ENCODE peak calls at places on chromosomes 16 and 17, in four cellular contexts. One of them, this sample, is unnamed. For H3K36me3, the result is how much of the 10 kb centered on the place peaks cover.

GRCh38 chr16:1771072-1771863 is at the start of gene NME3:
- DNase-seq in Peyer's patch: peak
- DNase-seq in ovary: peak
- DNase-seq in stomach: peak
- DNase-seq in this sample: peak

GRCh38 chr17:39966771-39967170 is 4.0 kb downstream of the GSDMA start:
- DNase-seq in Peyer's patch: no peak
- DNase-seq in ovary: no peak
- DNase-seq in stomach: no peak
- DNase-seq in this sample: no peak

GRCh38 chr17:69578385-69578936 is 164.0 kb downstream of the MAP2K6 start:
- DNase-seq in Peyer's patch: no peak
- DNase-seq in ovary: no peak
- DNase-seq in stomach: no peak
- DNase-seq in this sample: no peak

GRCh38 chr17:29705352-29705751 is 82.6 kb upstream of the CORO6 start:
- DNase-seq in Peyer's patch: no peak
- DNase-seq in ovary: no peak
- DNase-seq in stomach: no peak
- DNase-seq in this sample: no peak

GRCh38 chr16:54540525-54541180 is 254.1 kb upstream of the IRX3 start:
- DNase-seq in Peyer's patch: no peak
- DNase-seq in ovary: no peak
- DNase-seq in stomach: peak
- DNase-seq in this sample: no peak

GRCh38 chr17:27562777-27563455 is 68.1 kb upstream of the LGALS9 start:
- DNase-seq in Peyer's patch: no peak
- DNase-seq in ovary: no peak
- DNase-seq in stomach: no peak
- DNase-seq in this sample: no peak

GRCh38 chr16:73396556-73396955 is 348.6 kb upstream of the ZFHX3 start:
- DNase-seq in Peyer's patch: no peak
- DNase-seq in ovary: no peak
- DNase-seq in stomach: no peak
- DNase-seq in this sample: no peak

GRCh38 chr17:50088952-50089825 is 6.0 kb upstream of the PDK2 start:
- DNase-seq in Peyer's patch: peak
- DNase-seq in ovary: no peak
- DNase-seq in stomach: no peak
- DNase-seq in this sample: peak

GRCh38 chr17:50080827-50081226 is 14.3 kb upstream of the PDK2 start:
- DNase-seq in Peyer's patch: no peak
- DNase-seq in ovary: no peak
- DNase-seq in stomach: peak
- DNase-seq in this sample: no peak

GRCh38 chr16:89146211-89147005 is 25.1 kb upstream of the CDH15 start:
- DNase-seq in Peyer's patch: peak
- DNase-seq in ovary: no peak
- DNase-seq in stomach: no peak
- DNase-seq in this sample: peak

GRCh38 chr16:57591086-57591869 is 37.2 kb upstream of the ADGRG1 start:
- DNase-seq in Peyer's patch: peak
- DNase-seq in ovary: peak
- DNase-seq in stomach: peak
- DNase-seq in this sample: peak

GRCh38 chr17:538096-538973 is 176.3 kb downstream of the VPS53 start:
- DNase-seq in Peyer's patch: no peak
- DNase-seq in ovary: no peak
- DNase-seq in stomach: no peak
- DNase-seq in this sample: no peak

GRCh38 chr17:46928472-46929261 is 5.7 kb downstream of the GOSR2 start:
- DNase-seq in Peyer's patch: no peak
- DNase-seq in ovary: no peak
- DNase-seq in stomach: no peak
- DNase-seq in this sample: no peak

GRCh38 chr16:67456383-67457140 is 24.4 kb downstream of the ATP6V0D1 start:
- DNase-seq in Peyer's patch: peak
- DNase-seq in ovary: no peak
- DNase-seq in stomach: peak
- DNase-seq in this sample: no peak

GRCh38 chr16:22278841-22279240 is 18.4 kb upstream of the POLR3E start:
- DNase-seq in Peyer's patch: no peak
- DNase-seq in ovary: no peak
- DNase-seq in stomach: no peak
- DNase-seq in this sample: no peak

GRCh38 chr17:76153640-76154039 is 12.6 kb upstream of the FOXJ1 start:
- DNase-seq in Peyer's patch: no peak
- DNase-seq in ovary: no peak
- DNase-seq in stomach: no peak
- DNase-seq in this sample: no peak

GRCh38 chr17:43778337-43779144 is at the start of gene DUSP3:
- DNase-seq in Peyer's patch: peak
- DNase-seq in ovary: peak
- DNase-seq in stomach: peak
- DNase-seq in this sample: peak

GRCh38 chr17:49997256-49997735 is 2.3 kb upstream of the DLX3 start:
- DNase-seq in Peyer's patch: no peak
- DNase-seq in ovary: no peak
- DNase-seq in stomach: no peak
- DNase-seq in this sample: no peak

GRCh38 chr17:77698903-77699615 is 259.4 kb upstream of the TNRC6C start:
- DNase-seq in Peyer's patch: no peak
- DNase-seq in ovary: no peak
- DNase-seq in stomach: no peak
- DNase-seq in this sample: no peak

GRCh38 chr17:33140413-33141099 is 148.9 kb downstream of the SPACA3 start:
- DNase-seq in Peyer's patch: no peak
- DNase-seq in ovary: no peak
- DNase-seq in stomach: no peak
- DNase-seq in this sample: no peak

GRCh38 chr16:87490091-87490798 is 2.6 kb downstream of the ZCCHC14 start:
- DNase-seq in Peyer's patch: no peak
- DNase-seq in ovary: no peak
- DNase-seq in stomach: no peak
- DNase-seq in this sample: no peak

GRCh38 chr16:81821422-81822128 is 42.5 kb downstream of the PLCG2 start:
- DNase-seq in Peyer's patch: no peak
- DNase-seq in ovary: no peak
- DNase-seq in stomach: no peak
- DNase-seq in this sample: no peak

GRCh38 chr17:31273511-31273910 is 23.5 kb downstream of the OMG start:
- DNase-seq in Peyer's patch: no peak
- DNase-seq in ovary: no peak
- DNase-seq in stomach: no peak
- DNase-seq in this sample: no peak

GRCh38 chr17:7552621-7553051 is 3.8 kb downstream of the TNFSF12 start:
- DNase-seq in Peyer's patch: no peak
- DNase-seq in ovary: no peak
- DNase-seq in stomach: no peak
- DNase-seq in this sample: no peak

GRCh38 chr17:7549401-7550055 is 670 bp downstream of the TNFSF12 start:
- DNase-seq in Peyer's patch: peak
- DNase-seq in ovary: no peak
- DNase-seq in stomach: peak
- DNase-seq in this sample: no peak

GRCh38 chr17:7551396-7551795 is 2.5 kb downstream of the TNFSF12 start:
- DNase-seq in Peyer's patch: no peak
- DNase-seq in ovary: no peak
- DNase-seq in stomach: no peak
- DNase-seq in this sample: no peak

GRCh38 chr17:7548585-7549400 is at the start of gene TNFSF12:
- DNase-seq in Peyer's patch: peak
- DNase-seq in ovary: peak
- DNase-seq in stomach: peak
- DNase-seq in this sample: peak

DNA sequence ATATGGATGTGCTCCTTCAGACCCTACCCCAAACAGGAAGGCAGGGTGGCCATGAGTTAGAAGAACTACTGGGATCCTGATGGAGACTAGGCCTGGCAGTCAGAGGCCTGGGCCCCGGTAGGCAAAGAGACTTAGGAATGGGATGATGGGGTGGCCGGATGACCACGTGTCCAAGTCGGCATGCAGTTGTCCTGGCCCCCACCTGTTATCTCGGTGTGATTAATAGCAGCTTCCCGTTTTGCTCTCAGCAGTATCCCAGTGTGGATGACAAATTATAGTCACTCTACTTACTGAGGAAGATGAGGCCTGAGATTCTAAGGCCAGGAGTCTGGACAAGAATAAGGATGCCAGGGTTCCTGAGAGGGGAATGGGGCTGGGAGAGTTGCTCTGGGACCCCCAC is 1.5 kb downstream of the TNFSF12 start:
- DNase-seq in Peyer's patch: no peak
- DNase-seq in ovary: no peak
- DNase-seq in stomach: no peak
- DNase-seq in this sample: no peak
- H3K36me3 ChIP-seq in Peyer's patch: under half
- H3K36me3 ChIP-seq in ovary: under half
- H3K36me3 ChIP-seq in stomach: under half
- H3K36me3 ChIP-seq in this sample: under half

GRCh38 chr17:82865996-82866395 is 26.2 kb upstream of the ZNF750 start:
- DNase-seq in Peyer's patch: no peak
- DNase-seq in ovary: no peak
- DNase-seq in stomach: no peak
- DNase-seq in this sample: no peak

GRCh38 chr17:82869536-82869935 is 29.7 kb upstream of the ZNF750 start:
- DNase-seq in Peyer's patch: no peak
- DNase-seq in ovary: no peak
- DNase-seq in stomach: no peak
- DNase-seq in this sample: no peak

GRCh38 chr17:82866521-82867214 is 26.8 kb upstream of the ZNF750 start:
- DNase-seq in Peyer's patch: no peak
- DNase-seq in ovary: no peak
- DNase-seq in stomach: no peak
- DNase-seq in this sample: no peak

GRCh38 chr17:82868715-82869131 is 28.9 kb upstream of the ZNF750 start:
- DNase-seq in Peyer's patch: no peak
- DNase-seq in ovary: no peak
- DNase-seq in stomach: no peak
- DNase-seq in this sample: no peak

DNA sequence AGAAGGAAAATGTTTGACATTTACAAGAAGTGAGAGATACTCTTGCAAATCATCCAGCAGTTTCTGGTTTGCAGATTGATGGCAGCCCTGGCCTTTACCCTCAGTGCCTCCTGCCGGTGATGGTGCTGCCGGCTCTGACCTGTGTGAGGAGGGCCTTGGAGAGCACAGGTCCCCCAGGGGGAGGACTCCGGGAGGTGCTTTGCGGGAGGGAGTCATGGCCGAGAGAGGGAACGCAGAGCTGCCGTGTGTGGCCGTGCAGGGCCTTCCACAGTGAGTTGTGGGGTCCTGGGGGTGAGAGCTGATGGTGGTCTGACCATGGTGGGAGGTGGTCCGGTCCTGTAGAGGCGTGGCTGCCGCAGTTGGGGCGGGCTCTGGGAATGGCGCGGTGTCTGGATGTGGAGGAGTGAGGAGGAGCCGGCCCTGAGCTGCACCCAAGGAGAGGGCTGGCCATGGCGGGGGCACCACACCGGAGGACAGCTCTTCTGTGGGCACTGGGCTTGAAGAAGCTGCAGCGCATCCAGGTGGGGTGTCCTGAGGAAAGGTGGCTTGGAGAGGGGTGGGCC is 28.0 kb upstream of the ZNF750 start:
- DNase-seq in Peyer's patch: no peak
- DNase-seq in ovary: no peak
- DNase-seq in stomach: no peak
- DNase-seq in this sample: no peak
- TF ChIP-seq POLR2A in Peyer's patch: no peak
- TF ChIP-seq POLR2A in ovary: no peak
- TF ChIP-seq POLR2A in stomach: no peak
- TF ChIP-seq POLR2A in this sample: no peak

GRCh38 chr17:61842899-61843298 is 20.4 kb downstream of the BRIP1 start:
- DNase-seq in Peyer's patch: no peak
- DNase-seq in ovary: no peak
- DNase-seq in stomach: no peak
- DNase-seq in this sample: no peak
- H3K36me3 ChIP-seq in Peyer's patch: under half
- H3K36me3 ChIP-seq in ovary: under half
- H3K36me3 ChIP-seq in stomach: under half
- H3K36me3 ChIP-seq in this sample: under half

DNA sequence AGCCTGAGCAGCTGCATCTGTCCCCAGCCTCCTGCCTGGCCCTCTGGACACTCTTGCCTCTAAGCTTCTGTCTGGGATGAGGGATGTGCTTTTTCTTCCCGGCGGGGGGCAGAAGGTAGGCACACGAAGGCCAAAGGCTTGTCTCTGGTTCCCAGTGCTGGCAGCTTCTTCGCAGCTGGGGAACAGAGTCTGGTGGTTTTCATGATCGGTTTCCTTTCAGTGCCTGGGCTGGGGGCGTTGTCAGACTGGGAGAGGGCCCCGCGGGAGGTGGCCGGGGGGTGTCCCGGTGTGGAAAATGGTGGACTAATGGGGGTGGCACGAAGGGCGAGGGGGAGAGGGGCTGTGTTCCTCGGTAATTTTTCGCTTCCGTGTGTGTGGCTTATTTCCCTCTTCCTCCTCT is 988 bp downstream of the RAP1GAP2 start:
- DNase-seq in Peyer's patch: no peak
- DNase-seq in ovary: no peak
- DNase-seq in stomach: no peak
- DNase-seq in this sample: no peak
- TF ChIP-seq POLR2A in Peyer's patch: no peak
- TF ChIP-seq POLR2A in ovary: no peak
- TF ChIP-seq POLR2A in stomach: no peak
- TF ChIP-seq POLR2A in this sample: no peak

DNA sequence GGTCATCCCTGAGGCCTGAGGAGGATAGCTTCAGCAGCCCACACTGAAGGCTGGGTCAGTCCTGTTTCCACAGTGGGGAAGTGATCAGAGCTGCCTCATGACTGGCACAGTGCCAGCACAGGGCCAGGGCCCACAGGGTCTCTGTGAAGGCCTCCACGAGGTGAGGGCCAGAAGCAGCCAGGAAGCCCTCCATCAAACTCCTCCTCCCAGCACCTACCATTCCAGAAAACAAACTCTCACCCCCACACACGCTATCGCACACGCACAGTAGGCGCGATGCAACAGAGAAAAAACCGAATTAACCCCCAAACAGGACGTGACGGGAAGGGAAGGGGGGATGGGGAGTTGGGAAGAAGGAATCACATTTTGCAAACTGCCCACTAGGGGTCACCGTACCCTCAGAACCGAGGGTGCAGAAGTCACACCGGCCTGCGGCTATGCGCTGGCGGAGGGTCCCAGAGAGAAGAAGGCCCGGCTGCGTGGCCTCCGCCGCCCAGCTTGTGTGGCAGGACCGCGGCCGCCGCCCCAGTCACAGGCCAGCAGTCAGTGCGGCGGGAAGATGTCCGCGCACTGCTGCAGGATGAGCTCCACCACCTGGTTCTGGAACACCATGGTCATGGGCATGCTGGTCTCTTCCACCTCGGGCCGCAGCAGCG is 37.6 kb downstream of the ARHGAP27 start:
- DNase-seq in Peyer's patch: peak
- DNase-seq in ovary: peak
- DNase-seq in stomach: peak
- DNase-seq in this sample: peak
- H3K36me3 ChIP-seq in Peyer's patch: half or more
- H3K36me3 ChIP-seq in ovary: under half
- H3K36me3 ChIP-seq in stomach: under half
- H3K36me3 ChIP-seq in this sample: under half

This sample was measured in right lobe of liver.